ENCODE peak calls at places on chromosome 10, in seven cellular contexts. One of them, this sample, is unnamed.

GRCh38 chr10:33553951-33554571 is 219.6 kb upstream of the NRP1 start:
- DNase-seq in ovary: no peak
- DNase-seq in right lobe of liver: no peak
- DNase-seq in GM20000: no peak
- DNase-seq in neural crest cell: no peak
- DNase-seq in fibroblast of mammary gland: no peak
- DNase-seq in foreskin fibroblast: no peak
- DNase-seq in this sample: no peak

GRCh38 chr10:110323503-110323902 is 18.8 kb upstream of the SMNDC1 start:
- DNase-seq in ovary: no peak
- DNase-seq in right lobe of liver: no peak
- DNase-seq in GM20000: no peak
- DNase-seq in neural crest cell: no peak
- DNase-seq in fibroblast of mammary gland: peak
- DNase-seq in foreskin fibroblast: peak
- DNase-seq in this sample: no peak

GRCh38 chr10:26479766-26480492 is 41.8 kb downstream of the APBB1IP start:
- DNase-seq in ovary: no peak
- DNase-seq in right lobe of liver: peak
- DNase-seq in GM20000: no peak
- DNase-seq in neural crest cell: no peak
- DNase-seq in fibroblast of mammary gland: no peak
- DNase-seq in foreskin fibroblast: no peak
- DNase-seq in this sample: peak

GRCh38 chr10:70417568-70417967 is 13.6 kb downstream of the EIF4EBP2 start:
- DNase-seq in ovary: no peak
- DNase-seq in right lobe of liver: no peak
- DNase-seq in GM20000: peak
- DNase-seq in neural crest cell: no peak
- DNase-seq in fibroblast of mammary gland: peak
- DNase-seq in foreskin fibroblast: peak
- DNase-seq in this sample: no peak

GRCh38 chr10:29895436-29895835 is 163.9 kb downstream of the JCAD start:
- DNase-seq in ovary: peak
- DNase-seq in right lobe of liver: no peak
- DNase-seq in GM20000: no peak
- DNase-seq in neural crest cell: no peak
- DNase-seq in fibroblast of mammary gland: peak
- DNase-seq in foreskin fibroblast: peak
- DNase-seq in this sample: no peak

GRCh38 chr10:71771204-71771603 is 2.1 kb downstream of the VSIR start:
- DNase-seq in ovary: peak
- DNase-seq in right lobe of liver: no peak
- DNase-seq in GM20000: no peak
- DNase-seq in neural crest cell: no peak
- DNase-seq in fibroblast of mammary gland: no peak
- DNase-seq in foreskin fibroblast: no peak
- DNase-seq in this sample: no peak

GRCh38 chr10:21497177-21497807 is 28.2 kb downstream of the SKIDA1 start:
- DNase-seq in ovary: peak
- DNase-seq in right lobe of liver: peak
- DNase-seq in GM20000: peak
- DNase-seq in neural crest cell: peak
- DNase-seq in fibroblast of mammary gland: peak
- DNase-seq in foreskin fibroblast: peak
- DNase-seq in this sample: no peak

GRCh38 chr10:8688881-8689280 is 634.4 kb downstream of the GATA3 start:
- DNase-seq in ovary: no peak
- DNase-seq in right lobe of liver: no peak
- DNase-seq in GM20000: no peak
- DNase-seq in neural crest cell: no peak
- DNase-seq in fibroblast of mammary gland: no peak
- DNase-seq in foreskin fibroblast: no peak
- DNase-seq in this sample: no peak

DNA sequence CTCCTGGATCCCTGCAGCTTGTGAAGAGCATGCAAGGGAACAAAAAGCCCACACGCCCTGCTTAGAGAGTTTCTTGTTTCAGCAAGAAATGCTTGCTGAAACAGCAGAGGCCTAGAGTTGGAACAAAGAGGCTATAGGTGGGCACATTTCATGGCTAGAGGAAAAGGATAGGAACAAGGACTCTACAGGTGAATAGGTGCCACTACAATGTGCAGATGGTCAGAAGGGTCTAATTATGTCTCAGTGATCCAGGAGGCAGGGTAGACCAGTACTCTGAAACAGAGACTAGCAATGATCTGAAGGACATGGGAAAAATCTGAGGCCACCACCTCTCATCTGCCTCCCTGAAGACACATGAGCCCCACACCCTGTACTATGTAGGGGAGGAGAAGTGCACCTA is 609.0 kb downstream of the REEP3 start:
- DNase-seq in ovary: no peak
- DNase-seq in right lobe of liver: no peak
- DNase-seq in GM20000: no peak
- DNase-seq in neural crest cell: no peak
- DNase-seq in fibroblast of mammary gland: no peak
- DNase-seq in foreskin fibroblast: no peak
- DNase-seq in this sample: no peak
- TF ChIP-seq CTCF in ovary: no peak
- TF ChIP-seq CTCF in right lobe of liver: no peak
- TF ChIP-seq CTCF in GM20000: no peak
- TF ChIP-seq CTCF in neural crest cell: no peak
- TF ChIP-seq CTCF in fibroblast of mammary gland: no peak
- TF ChIP-seq CTCF in foreskin fibroblast: no peak
- TF ChIP-seq CTCF in this sample: no peak

GRCh38 chr10:132233501-132234075 is 46.8 kb downstream of the DPYSL4 start:
- DNase-seq in ovary: no peak
- DNase-seq in right lobe of liver: no peak
- DNase-seq in GM20000: no peak
- DNase-seq in neural crest cell: no peak
- DNase-seq in fibroblast of mammary gland: no peak
- DNase-seq in foreskin fibroblast: no peak
- DNase-seq in this sample: no peak

GRCh38 chr10:132231656-132232552 is 45.2 kb downstream of the DPYSL4 start:
- DNase-seq in ovary: no peak
- DNase-seq in right lobe of liver: no peak
- DNase-seq in GM20000: peak
- DNase-seq in neural crest cell: no peak
- DNase-seq in fibroblast of mammary gland: no peak
- DNase-seq in foreskin fibroblast: no peak
- DNase-seq in this sample: no peak

GRCh38 chr10:132232981-132233380 is 46.2 kb downstream of the DPYSL4 start:
- DNase-seq in ovary: no peak
- DNase-seq in right lobe of liver: no peak
- DNase-seq in GM20000: no peak
- DNase-seq in neural crest cell: no peak
- DNase-seq in fibroblast of mammary gland: no peak
- DNase-seq in foreskin fibroblast: no peak
- DNase-seq in this sample: no peak

GRCh38 chr10:132230557-132231210 is 43.9 kb downstream of the DPYSL4 start:
- DNase-seq in ovary: no peak
- DNase-seq in right lobe of liver: no peak
- DNase-seq in GM20000: no peak
- DNase-seq in neural crest cell: no peak
- DNase-seq in fibroblast of mammary gland: no peak
- DNase-seq in foreskin fibroblast: no peak
- DNase-seq in this sample: no peak

GRCh38 chr10:132232553-132232949 is 45.8 kb downstream of the DPYSL4 start:
- DNase-seq in ovary: no peak
- DNase-seq in right lobe of liver: no peak
- DNase-seq in GM20000: no peak
- DNase-seq in neural crest cell: no peak
- DNase-seq in fibroblast of mammary gland: no peak
- DNase-seq in foreskin fibroblast: no peak
- DNase-seq in this sample: no peak
- TF ChIP-seq CTCF in ovary: no peak
- TF ChIP-seq CTCF in right lobe of liver: no peak
- TF ChIP-seq CTCF in GM20000: no peak
- TF ChIP-seq CTCF in neural crest cell: no peak
- TF ChIP-seq CTCF in fibroblast of mammary gland: no peak
- TF ChIP-seq CTCF in foreskin fibroblast: no peak
- TF ChIP-seq CTCF in this sample: no peak

GRCh38 chr10:789831-790701 is 100.6 kb upstream of the DIP2C start:
- DNase-seq in ovary: no peak
- DNase-seq in right lobe of liver: peak
- DNase-seq in GM20000: no peak
- DNase-seq in neural crest cell: no peak
- DNase-seq in fibroblast of mammary gland: no peak
- DNase-seq in foreskin fibroblast: no peak
- DNase-seq in this sample: no peak

GRCh38 chr10:786666-787512 is 97.4 kb upstream of the DIP2C start:
- DNase-seq in ovary: no peak
- DNase-seq in right lobe of liver: peak
- DNase-seq in GM20000: no peak
- DNase-seq in neural crest cell: no peak
- DNase-seq in fibroblast of mammary gland: peak
- DNase-seq in foreskin fibroblast: no peak
- DNase-seq in this sample: no peak

GRCh38 chr10:787933-788651 is 98.6 kb upstream of the DIP2C start:
- DNase-seq in ovary: no peak
- DNase-seq in right lobe of liver: peak
- DNase-seq in GM20000: no peak
- DNase-seq in neural crest cell: no peak
- DNase-seq in fibroblast of mammary gland: peak
- DNase-seq in foreskin fibroblast: no peak
- DNase-seq in this sample: no peak

GRCh38 chr10:790821-791551 is 101.5 kb upstream of the DIP2C start:
- DNase-seq in ovary: no peak
- DNase-seq in right lobe of liver: peak
- DNase-seq in GM20000: no peak
- DNase-seq in neural crest cell: no peak
- DNase-seq in fibroblast of mammary gland: no peak
- DNase-seq in foreskin fibroblast: no peak
- DNase-seq in this sample: no peak

DNA sequence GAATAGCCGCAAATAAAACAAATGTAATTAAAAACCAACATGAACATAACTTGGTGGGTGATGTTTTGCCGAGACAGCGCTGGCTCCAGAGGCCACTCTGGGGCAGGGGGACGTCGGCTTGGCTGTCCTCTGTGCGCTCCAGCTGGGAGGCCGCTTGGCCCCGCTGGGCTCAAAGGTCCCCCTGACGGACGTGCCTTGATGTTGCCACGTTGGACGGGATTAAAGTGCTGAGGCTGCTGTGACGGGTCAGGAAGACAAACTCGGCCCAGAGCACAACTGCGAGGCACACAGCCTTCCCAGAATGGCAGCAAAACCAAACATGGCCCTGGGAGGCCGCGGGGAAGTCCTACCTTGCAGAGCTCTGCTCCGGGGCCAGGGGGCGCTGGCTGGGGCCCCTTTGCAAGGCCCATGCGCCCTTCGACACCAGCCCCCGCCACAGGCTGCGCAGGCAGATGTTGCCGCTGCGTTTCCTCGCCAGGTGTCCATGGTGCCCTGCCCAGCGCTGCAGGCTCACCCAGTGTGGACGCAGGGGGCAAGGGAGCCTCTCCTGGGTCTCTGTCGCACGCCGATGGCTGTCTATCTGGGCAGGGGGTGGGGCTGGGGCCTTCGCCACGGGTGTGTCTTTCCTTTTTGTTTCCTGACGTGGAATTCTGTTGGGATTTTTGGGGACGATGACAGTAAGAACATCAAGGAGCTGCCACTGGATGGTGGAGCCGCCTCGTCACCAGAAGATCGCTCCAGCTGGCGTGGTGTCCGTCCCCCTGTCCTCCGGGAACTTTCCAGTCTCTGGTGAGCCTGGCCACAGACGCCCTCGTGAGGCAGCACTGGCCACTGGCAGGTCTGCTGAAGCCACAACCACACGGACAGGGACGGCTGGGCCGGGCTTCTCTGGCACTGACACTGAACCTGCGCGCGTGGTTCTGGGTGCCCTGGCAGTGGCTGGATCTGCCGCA is 99.6 kb upstream of the DIP2C start:
- DNase-seq in ovary: no peak
- DNase-seq in right lobe of liver: peak
- DNase-seq in GM20000: peak
- DNase-seq in neural crest cell: peak
- DNase-seq in fibroblast of mammary gland: no peak
- DNase-seq in foreskin fibroblast: peak
- DNase-seq in this sample: no peak
- TF ChIP-seq CTCF in ovary: peak
- TF ChIP-seq CTCF in right lobe of liver: peak
- TF ChIP-seq CTCF in GM20000: peak
- TF ChIP-seq CTCF in neural crest cell: peak
- TF ChIP-seq CTCF in fibroblast of mammary gland: no peak
- TF ChIP-seq CTCF in foreskin fibroblast: peak
- TF ChIP-seq CTCF in this sample: peak

GRCh38 chr10:61899663-61899996 is 1.9 kb upstream of the ARID5B start:
- DNase-seq in ovary: no peak
- DNase-seq in right lobe of liver: no peak
- DNase-seq in GM20000: no peak
- DNase-seq in neural crest cell: no peak
- DNase-seq in fibroblast of mammary gland: no peak
- DNase-seq in foreskin fibroblast: no peak
- DNase-seq in this sample: no peak

GRCh38 chr10:61898435-61898778 is 3.1 kb upstream of the ARID5B start:
- DNase-seq in ovary: no peak
- DNase-seq in right lobe of liver: no peak
- DNase-seq in GM20000: no peak
- DNase-seq in neural crest cell: no peak
- DNase-seq in fibroblast of mammary gland: no peak
- DNase-seq in foreskin fibroblast: no peak
- DNase-seq in this sample: no peak

GRCh38 chr10:61896854-61897661 is 4.4 kb upstream of the ARID5B start:
- DNase-seq in ovary: peak
- DNase-seq in right lobe of liver: peak
- DNase-seq in GM20000: peak
- DNase-seq in neural crest cell: peak
- DNase-seq in fibroblast of mammary gland: peak
- DNase-seq in foreskin fibroblast: peak
- DNase-seq in this sample: peak

GRCh38 chr10:61899045-61899444 is 2.5 kb upstream of the ARID5B start:
- DNase-seq in ovary: no peak
- DNase-seq in right lobe of liver: no peak
- DNase-seq in GM20000: no peak
- DNase-seq in neural crest cell: no peak
- DNase-seq in fibroblast of mammary gland: peak
- DNase-seq in foreskin fibroblast: peak
- DNase-seq in this sample: no peak

DNA sequence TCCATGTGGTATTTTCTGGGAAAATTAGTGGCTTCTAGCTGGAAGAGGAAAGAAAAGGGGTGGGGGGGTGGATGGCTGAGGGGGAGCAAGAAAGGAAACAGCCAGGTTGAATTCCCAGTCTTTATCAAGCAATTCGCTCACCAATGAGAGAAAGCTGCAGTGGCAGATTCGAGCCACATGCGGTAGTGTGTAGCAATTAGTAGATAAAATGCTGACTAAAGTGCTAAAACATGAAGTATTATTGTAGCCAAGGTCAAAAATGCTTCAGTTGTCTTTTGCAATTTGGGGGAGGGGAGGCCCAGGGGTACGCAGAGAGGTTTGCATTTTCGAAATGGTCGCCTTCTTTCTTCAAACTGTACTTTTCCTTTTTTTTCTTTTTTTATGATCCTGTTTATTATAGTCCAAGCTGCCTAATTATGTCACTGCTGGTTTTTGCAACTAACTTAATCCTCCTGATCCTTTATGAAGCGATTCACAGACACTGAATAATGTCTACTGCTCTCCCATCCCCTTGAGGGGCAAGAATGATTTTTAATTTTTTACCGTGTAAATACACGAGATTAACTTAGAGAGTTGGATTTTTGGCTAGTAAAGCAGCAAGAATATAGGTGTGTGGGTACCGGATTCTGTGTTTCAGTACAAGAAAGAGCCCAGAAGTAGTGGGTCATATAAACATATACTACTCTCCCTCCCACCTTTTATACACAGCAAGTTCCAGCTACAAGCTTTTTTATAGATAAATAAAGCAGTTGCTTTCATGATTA is 3.6 kb upstream of the ARID5B start:
- DNase-seq in ovary: peak
- DNase-seq in right lobe of liver: peak
- DNase-seq in GM20000: no peak
- DNase-seq in neural crest cell: no peak
- DNase-seq in fibroblast of mammary gland: peak
- DNase-seq in foreskin fibroblast: peak
- DNase-seq in this sample: no peak
- TF ChIP-seq CTCF in ovary: peak
- TF ChIP-seq CTCF in right lobe of liver: peak
- TF ChIP-seq CTCF in GM20000: no peak
- TF ChIP-seq CTCF in neural crest cell: peak
- TF ChIP-seq CTCF in fibroblast of mammary gland: peak
- TF ChIP-seq CTCF in foreskin fibroblast: peak
- TF ChIP-seq CTCF in this sample: no peak

This sample was measured in GM10248.